ENCODE peak calls at places on chromosome 13, in ten cellular contexts. I is H9, J is colonic mucosa, L is cardiac muscle cell, R is stomach, F is fibroblast of lung, U is body of pancreas, K is psoas muscle, Y is K562, W is heart right ventricle. O is an unnamed sample. For H3K27me3, the result is how much of the 10 kb centered on the place peaks cover.

GRCh38 chr13:95833713-95834112 is 156.8 kb downstream of the DNAJC3 start:
- DNase-seq in I (no peak), J (no peak), L (no peak), R (no peak), F (peak), U (no peak), K (no peak), Y (peak), W (no peak), O (no peak)

GRCh38 chr13:105598551-105598950 is 936.9 kb downstream of the EFNB2 start:
- DNase-seq in I (no peak), J (no peak), L (no peak), R (no peak), F (peak), U (no peak), K (no peak), Y (no peak), W (no peak), O (no peak)

GRCh38 chr13:74217816-74218215 is 83.6 kb upstream of the KLF12 start:
- DNase-seq in I (no peak), J (no peak), L (no peak), R (no peak), F (peak), U (no peak), K (no peak), Y (no peak), W (no peak), O (no peak)

GRCh38 chr13:114002009-114002544 is 28.2 kb upstream of the C13orf46 start:
- DNase-seq in I (no peak), J (no peak), L (no peak), R (peak), F (no peak), U (no peak), K (peak), Y (no peak), W (peak), O (no peak)

GRCh38 chr13:87779451-87779850 is 108.3 kb downstream of the SLITRK5 start:
- DNase-seq in I (no peak), J (no peak), L (no peak), R (no peak), F (peak), U (no peak), K (no peak), Y (no peak), W (no peak), O (no peak)

GRCh38 chr13:104436555-104436954 is 1370.3 kb upstream of the SLC10A2 start:
- DNase-seq in I (no peak), J (no peak), L (no peak), R (no peak), F (no peak), U (no peak), K (no peak), Y (no peak), W (no peak), O (no peak)

GRCh38 chr13:40406405-40407138 is 259.9 kb downstream of the FOXO1 start:
- DNase-seq in I (no peak), J (no peak), L (peak), R (no peak), F (peak), U (no peak), K (no peak), Y (no peak), W (no peak), O (no peak)

GRCh38 chr13:37534181-37534580 is 64.4 kb downstream of the POSTN start:
- DNase-seq in I (no peak), J (no peak), L (no peak), R (no peak), F (peak), U (no peak), K (no peak), Y (no peak), W (no peak), O (no peak)

GRCh38 chr13:73335226-73335625 is 276.4 kb downstream of the KLF5 start:
- DNase-seq in I (no peak), J (no peak), L (no peak), R (no peak), F (peak), U (no peak), K (no peak), Y (no peak), W (no peak), O (no peak)

GRCh38 chr13:101624981-101625380 is 172.5 kb downstream of the ITGBL1 start:
- DNase-seq in I (no peak), J (no peak), L (no peak), R (no peak), F (no peak), U (no peak), K (no peak), Y (no peak), W (no peak), O (no peak)

GRCh38 chr13:91184244-91184926 is 163.1 kb upstream of the MIR17HG start:
- DNase-seq in I (no peak), J (no peak), L (no peak), R (no peak), F (peak), U (no peak), K (no peak), Y (no peak), W (no peak), O (no peak)

GRCh38 chr13:28022848-28023518 is 34.5 kb upstream of the URAD start:
- DNase-seq in I (peak), J (no peak), L (peak), R (no peak), F (peak), U (peak), K (no peak), Y (no peak), W (no peak), O (peak)

GRCh38 chr13:60654405-60654804 is 257.4 kb downstream of the TDRD3 start:
- DNase-seq in I (no peak), J (no peak), L (peak), R (peak), F (peak), U (peak), K (no peak), Y (no peak), W (peak), O (peak)
- TF ChIP-seq CTCF in I (peak), J (no peak), L (peak), R (no peak), F (peak), U (peak), K (no peak), Y (peak), W (peak), O (peak)

DNA sequence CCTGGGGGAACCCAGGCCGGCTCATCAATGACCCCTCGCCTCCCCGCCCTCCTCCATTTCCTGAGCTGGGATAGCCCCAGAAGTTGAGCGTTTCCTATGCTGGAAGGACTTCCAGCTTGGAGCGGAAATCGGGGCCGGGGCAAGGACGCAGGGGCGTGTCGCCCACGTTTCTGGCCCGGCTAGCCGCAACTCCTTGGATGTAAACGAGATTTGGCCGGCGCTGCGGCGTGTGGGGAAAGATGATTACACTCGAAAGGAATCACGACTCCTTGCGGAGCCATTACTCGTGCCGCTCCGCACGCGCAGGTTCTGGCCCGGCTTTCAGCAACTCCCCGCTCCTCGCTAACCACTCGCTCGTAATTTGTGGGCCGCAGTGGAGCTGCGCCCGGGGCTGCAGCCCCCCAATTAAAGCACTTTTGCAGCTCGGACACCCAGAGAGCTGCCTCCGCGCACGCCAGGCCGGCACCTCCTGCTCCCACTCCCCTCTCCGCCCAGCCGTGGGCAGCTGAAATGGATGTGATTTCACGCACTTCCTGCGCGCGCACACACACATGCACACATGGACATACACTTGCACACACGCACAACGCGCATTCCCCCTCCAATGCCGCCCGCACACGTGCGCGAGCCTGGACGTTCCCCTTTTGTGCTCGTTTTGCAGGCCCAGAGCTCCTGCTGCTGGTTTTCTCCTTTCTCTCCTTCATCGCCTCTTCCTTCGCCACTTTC is 15.7 kb downstream of the ZIC5 start:
- DNase-seq in I (peak), J (no peak), L (peak), R (no peak), F (peak), U (no peak), K (no peak), Y (no peak), W (no peak), O (no peak)
- H3K27me3 ChIP-seq in I (under half), J (half or more), L (half or more), R (half or more), F (half or more), U (under half), K (half or more), Y (under half), W (half or more), O (half or more)

GRCh38 chr13:20505405-20506366 is 20.0 kb downstream of the CRYL1 start:
- DNase-seq in I (no peak), J (no peak), L (no peak), R (no peak), F (no peak), U (no peak), K (no peak), Y (no peak), W (no peak), O (no peak)

GRCh38 chr13:20506676-20507075 is 19.0 kb downstream of the CRYL1 start:
- DNase-seq in I (no peak), J (no peak), L (no peak), R (no peak), F (no peak), U (no peak), K (no peak), Y (no peak), W (no peak), O (no peak)

GRCh38 chr13:20501548-20501947 is 24.1 kb downstream of the CRYL1 start:
- DNase-seq in I (no peak), J (no peak), L (no peak), R (no peak), F (no peak), U (no peak), K (no peak), Y (no peak), W (no peak), O (no peak)

GRCh38 chr13:20501139-20501538 is 24.5 kb downstream of the CRYL1 start:
- DNase-seq in I (no peak), J (no peak), L (no peak), R (no peak), F (no peak), U (no peak), K (no peak), Y (no peak), W (no peak), O (no peak)

DNA sequence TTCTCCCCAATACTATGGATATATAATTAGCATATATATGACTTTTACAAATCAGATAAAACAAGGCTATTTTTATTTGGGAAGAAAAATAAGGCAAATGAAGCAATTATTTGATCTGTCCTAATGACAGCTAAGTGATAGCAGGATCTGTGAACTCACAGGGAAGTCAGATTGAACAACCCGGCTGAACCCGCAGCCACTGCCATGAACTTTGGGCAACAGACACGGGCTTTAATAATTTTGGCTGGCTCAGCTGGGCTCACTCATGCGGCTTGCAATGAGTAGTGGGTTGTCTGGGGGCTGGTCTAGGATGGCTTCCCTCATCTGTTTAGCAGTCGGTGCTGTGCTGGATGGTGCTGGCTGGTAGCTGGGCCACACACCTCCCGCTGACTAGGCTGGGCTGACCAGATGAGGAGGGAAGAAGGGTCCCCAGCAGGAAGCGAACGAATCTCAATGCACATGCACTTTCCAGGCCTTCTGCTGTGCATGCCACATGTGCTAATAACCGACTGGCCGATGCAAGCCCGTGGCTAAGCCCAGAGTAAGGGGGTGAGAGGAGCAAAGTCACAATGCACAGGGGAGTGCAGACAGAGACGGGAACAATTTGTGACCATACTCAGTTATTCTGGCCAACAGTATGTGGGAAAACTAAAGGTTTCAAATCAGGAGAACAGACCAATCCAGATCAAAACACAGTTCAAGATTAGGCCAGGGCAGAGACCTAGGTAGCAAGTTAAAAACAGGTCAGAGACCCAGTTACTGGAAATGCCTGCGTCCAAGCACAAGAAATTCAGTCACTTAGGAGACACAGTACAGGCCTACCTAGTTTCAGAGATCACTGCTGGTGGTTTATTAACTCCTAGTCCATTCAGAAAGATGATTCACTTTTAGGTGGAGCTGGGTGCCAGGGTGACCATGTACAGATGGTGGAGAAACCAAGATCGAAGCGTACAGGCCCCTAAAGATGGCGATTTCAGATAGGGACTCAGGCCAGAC is 22.3 kb downstream of the CRYL1 start:
- DNase-seq in I (no peak), J (no peak), L (no peak), R (no peak), F (no peak), U (no peak), K (no peak), Y (no peak), W (no peak), O (no peak)
- TF ChIP-seq CTCF in I (no peak), J (no peak), L (no peak), R (no peak), F (no peak), U (no peak), K (no peak), Y (no peak), W (no peak), O (no peak)

DNA sequence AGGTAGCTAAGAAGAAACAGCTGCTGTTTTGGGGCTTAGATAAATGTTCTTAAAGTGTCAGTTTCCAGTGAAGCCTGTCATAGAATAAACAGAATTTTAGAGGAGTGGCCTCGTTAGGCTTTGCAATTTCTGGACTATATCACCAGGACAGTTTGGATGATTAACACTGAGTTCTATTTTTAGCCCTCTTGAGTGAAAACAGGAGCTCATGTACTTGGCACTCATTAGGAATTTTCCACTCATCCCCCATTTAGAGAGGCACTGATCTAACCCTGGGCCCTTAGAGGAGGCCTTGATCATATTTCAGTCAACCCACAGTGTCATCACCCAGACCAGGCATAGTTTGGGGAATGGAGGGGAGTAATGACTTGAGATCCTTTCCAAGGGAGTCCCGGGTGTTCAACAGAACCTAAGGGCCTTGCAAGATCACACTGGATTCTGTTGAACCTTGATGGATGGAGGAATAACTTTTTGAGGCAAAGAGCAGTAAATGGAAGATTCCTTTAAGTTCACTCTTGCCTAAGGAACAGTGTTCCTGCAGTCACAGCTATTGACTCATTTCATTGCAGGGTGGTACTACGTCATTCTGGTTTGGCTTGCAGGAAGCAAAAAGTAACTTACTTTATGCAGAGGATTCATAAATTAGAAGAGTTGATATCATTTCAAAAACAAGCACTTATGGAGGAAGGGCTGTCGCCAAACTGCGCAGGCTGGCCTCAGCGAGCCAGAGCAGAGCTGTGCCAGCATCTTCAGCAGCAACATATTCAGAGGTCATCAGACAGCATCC is 160.2 kb downstream of the SLC7A1 start:
- DNase-seq in I (no peak), J (no peak), L (peak), R (no peak), F (peak), U (no peak), K (no peak), Y (no peak), W (peak), O (peak)
- H3K27me3 ChIP-seq in I (under half), J (under half), L (under half), R (under half), F (under half), U (under half), K (under half), Y (under half), W (under half), O (under half)

GRCh38 chr13:33262997-33263396 is 22.6 kb downstream of the STARD13 start:
- DNase-seq in I (no peak), J (no peak), L (no peak), R (no peak), F (no peak), U (no peak), K (no peak), Y (no peak), W (no peak), O (no peak)
- TF ChIP-seq CTCF in I (no peak), J (no peak), L (peak), R (no peak), F (no peak), U (no peak), K (no peak), Y (no peak), W (no peak), O (no peak)

DNA sequence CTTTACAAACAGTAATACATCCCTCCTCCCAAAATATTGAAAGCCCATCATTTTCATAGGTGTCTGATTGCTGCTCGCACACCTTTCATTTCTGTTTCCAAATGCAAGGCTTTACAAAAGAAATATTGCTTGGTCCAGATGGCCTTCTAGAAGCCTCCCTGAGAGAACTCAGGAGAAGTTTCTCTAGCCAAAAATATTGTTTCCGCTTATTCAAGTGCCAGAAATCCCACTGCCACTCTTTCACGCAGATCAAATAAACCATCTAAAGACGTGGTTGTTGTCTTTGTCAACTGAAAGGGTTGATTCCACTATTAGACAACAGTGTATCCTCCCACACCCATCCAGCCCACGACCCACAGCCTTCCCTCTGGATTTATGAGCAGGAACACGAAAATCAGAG is 96.2 kb downstream of the ZIC5 start:
- DNase-seq in I (no peak), J (no peak), L (no peak), R (no peak), F (no peak), U (no peak), K (no peak), Y (no peak), W (no peak), O (no peak)
- H3K27me3 ChIP-seq in I (under half), J (under half), L (under half), R (under half), F (under half), U (under half), K (under half), Y (under half), W (under half), O (under half)